ENCODE peak calls at places on chromosomes 5 and 9, in nine cellular contexts. J, C, P, T, M, E, A, Q and N are unnamed samples.

GRCh38 chr5:65823174-65823573 is 101.2 kb downstream of the NLN start:
- DNase-seq in Q (no peak), J (no peak), A (no peak), C (no peak), M (no peak), T (no peak), P (no peak), E (no peak), N (no peak)

GRCh38 chr5:135255461-135256178 is 143.4 kb downstream of the MACROH2A1 start:
- DNase-seq in P (no peak), J (no peak), A (no peak), C (no peak), Q (no peak), M (no peak), T (no peak), E (no peak), N (no peak)

GRCh38 chr9:96169488-96169887 is 132.5 kb downstream of the HSD17B3 start:
- DNase-seq in E (no peak), A (no peak), C (no peak), T (peak), Q (peak), J (no peak), P (no peak), M (no peak), N (peak)

GRCh38 chr5:173633304-173633703 is 16.9 kb upstream of the BOD1 start:
- DNase-seq in M (no peak), E (no peak), J (no peak), Q (no peak), A (no peak), P (no peak), T (no peak), C (no peak), N (no peak)

GRCh38 chr9:131103024-131103423 is 6.7 kb downstream of the AIF1L start:
- DNase-seq in M (no peak), T (no peak), E (no peak), C (no peak), A (no peak), J (no peak), P (no peak), Q (no peak), N (no peak)

GRCh38 chr5:101932599-101932998 is 363.5 kb downstream of the SLCO4C1 start:
- DNase-seq in J (no peak), P (no peak), C (no peak), E (no peak), T (no peak), M (no peak), A (no peak), Q (no peak), N (no peak)

GRCh38 chr9:86337469-86338107 is 16.6 kb downstream of the TUT7 start:
- DNase-seq in J (no peak), Q (no peak), E (no peak), T (no peak), P (no peak), C (no peak), A (no peak), M (no peak), N (no peak)

GRCh38 chr9:136011703-136012496 is 50.7 kb upstream of the UBAC1 start:
- DNase-seq in C (peak), A (no peak), M (peak), P (no peak), Q (peak), E (no peak), J (no peak), T (no peak), N (peak)

GRCh38 chr5:139769477-139769876 is 26.1 kb upstream of the PSD2 start:
- DNase-seq in E (no peak), J (no peak), M (no peak), Q (no peak), T (no peak), A (no peak), P (peak), C (no peak), N (no peak)

GRCh38 chr5:80722916-80723315 is 68.1 kb upstream of the DHFR start:
- DNase-seq in M (no peak), C (no peak), J (no peak), A (no peak), Q (no peak), T (no peak), P (no peak), E (no peak), N (no peak)

GRCh38 chr9:130156672-130157071 is 15.5 kb upstream of the NCS1 start:
- DNase-seq in Q (no peak), C (no peak), J (no peak), M (no peak), P (no peak), T (no peak), E (no peak), A (no peak), N (no peak)

GRCh38 chr5:39158127-39158593 is 61.2 kb downstream of the FYB1 start:
- DNase-seq in T (no peak), P (peak), M (no peak), A (no peak), E (no peak), C (peak), Q (peak), J (no peak), N (no peak)

GRCh38 chr5:96875805-96876291 is 452 bp upstream of the ERAP2 start:
- DNase-seq in E (no peak), Q (peak), M (no peak), A (peak), J (no peak), C (no peak), T (no peak), P (peak), N (no peak)

GRCh38 chr5:111779260-111780254 is 22.6 kb upstream of the NREP start:
- DNase-seq in Q (no peak), J (no peak), C (no peak), P (no peak), M (no peak), A (no peak), T (no peak), E (peak), N (no peak)

GRCh38 chr5:173887610-173888472 is at the start of gene CPEB4:
- DNase-seq in M (peak), C (peak), A (peak), J (peak), T (peak), E (peak), P (peak), Q (peak), N (peak)

GRCh38 chr5:34660444-34660843 is 4.3 kb downstream of the RAI14 start:
- DNase-seq in E (no peak), C (no peak), M (no peak), T (no peak), J (no peak), A (no peak), Q (peak), P (no peak), N (no peak)

GRCh38 chr5:179610109-179610902 is 13.2 kb downstream of the HNRNPH1 start:
- DNase-seq in A (no peak), P (no peak), M (no peak), E (no peak), Q (no peak), C (no peak), J (no peak), T (no peak), N (no peak)